ENCODE peak calls at places on chromosomes 11 and 22, in eight cellular contexts. Y is activated effector memory CD4-positive, alpha-beta T cell treated with anti-CD3 and anti-CD28 coated beads, Interleukin-2, amount 50 U/mL, for 16 hours; Q is NB4; H is HEK293T; D is AML-193; T is NCI-H510A treated with DMSO at 0.1 percent for 48 hours; E is NCI-H1417; W is tibial nerve. C is an unnamed sample.

GRCh38 chr11:122040476-122040875 is 75.5 kb downstream of the BLID start:
- DNase-seq in Y (no peak), Q (no peak), H (no peak), D (no peak), T (no peak), E (no peak), W (no peak), C (no peak)

GRCh38 chr22:45485271-45485670 is 17.4 kb upstream of the FBLN1 start:
- DNase-seq in Y (no peak), Q (no peak), H (no peak), D (no peak), T (no peak), E (no peak), W (no peak), C (no peak)

GRCh38 chr11:62146476-62147200 is 22.8 kb downstream of the INCENP start:
- DNase-seq in Y (peak), Q (no peak), H (no peak), D (no peak), T (no peak), E (no peak), W (no peak), C (no peak)

GRCh38 chr11:71193431-71193830 is 58.9 kb downstream of the SHANK2 start:
- DNase-seq in Y (no peak), Q (no peak), H (no peak), D (no peak), T (no peak), E (no peak), W (no peak), C (no peak)

GRCh38 chr22:50249382-50250248 is 1.4 kb downstream of the HDAC10 start:
- DNase-seq in Y (no peak), Q (no peak), H (no peak), D (no peak), T (no peak), E (no peak), W (no peak), C (peak)

GRCh38 chr22:24592846-24593809 is at the start of gene LRRC75B:
- DNase-seq in Y (peak), Q (peak), H (peak), D (peak), T (peak), E (no peak), W (peak), C (peak)

GRCh38 chr11:70608568-70609314 is 210.4 kb downstream of the CTTN start:
- DNase-seq in Y (no peak), Q (peak), H (no peak), D (no peak), T (peak), E (peak), W (peak), C (peak)

GRCh38 chr22:45987462-45987861 is 10.5 kb upstream of the WNT7B start:
- DNase-seq in Y (no peak), Q (no peak), H (no peak), D (no peak), T (no peak), E (no peak), W (no peak), C (no peak)

GRCh38 chr11:110113507-110113906 is 20.3 kb downstream of the ZC3H12C start:
- DNase-seq in Y (no peak), Q (no peak), H (no peak), D (peak), T (no peak), E (no peak), W (no peak), C (no peak)